ENCODE peak calls at places on chromosomes 5 and 9, in four cellular contexts. Q, B, W and V are unnamed samples.

GRCh38 chr5:172524573-172525021 is 70.3 kb upstream of the SH3PXD2B start:
- DNase-seq in Q (no peak), B (no peak), W (no peak), V (no peak)

GRCh38 chr5:10384483-10384882 is 31.0 kb downstream of the MARCHF6 start:
- DNase-seq in B (no peak), Q (no peak), W (no peak), V (no peak)

GRCh38 chr5:151703227-151703626 is 16.5 kb upstream of the SPARC start:
- DNase-seq in W (peak; percentile 70), Q (no peak), B (no peak), V (no peak)

GRCh38 chr9:79572032-79572890 is 496 bp downstream of the TLE4 start:
- DNase-seq in Q (peak; percentile 6), W (no peak), B (no peak), V (peak; percentile 34)

GRCh38 chr9:71683598-71684235 is 84.6 kb downstream of the CEMIP2 start:
- DNase-seq in B (no peak), Q (no peak), W (no peak), V (no peak)

GRCh38 chr5:111063709-111064322 is 7.7 kb upstream of the TSLP start:
- DNase-seq in W (no peak), B (peak; percentile 31), Q (no peak), V (no peak)

GRCh38 chr5:32173394-32174010 is 617 bp downstream of the GOLPH3 start:
- DNase-seq in Q (peak; percentile 62), W (no peak), B (peak; percentile 33), V (no peak)

GRCh38 chr9:97598461-97599288 is 34.5 kb downstream of the TSTD2 start:
- DNase-seq in W (peak; percentile 61), B (peak; percentile 69), Q (peak; percentile 61), V (peak; percentile 82)

GRCh38 chr9:112789493-112789892 is 38.9 kb downstream of the SNX30 start:
- DNase-seq in W (no peak), B (no peak), Q (no peak), V (no peak)

GRCh38 chr5:165029471-165029870 is 1524.1 kb downstream of the MAT2B start:
- DNase-seq in B (peak; percentile 6), Q (no peak), W (no peak), V (no peak)

GRCh38 chr9:116661037-116661954 is 25.8 kb upstream of the TRIM32 start:
- DNase-seq in B (peak; percentile 57), Q (peak; percentile 58), W (peak; percentile 24), V (peak; percentile 58)

GRCh38 chr9:96654450-96655197 is 493 bp downstream of the PRXL2C start:
- DNase-seq in Q (peak; percentile 66), W (no peak), B (peak; percentile 41), V (peak; percentile 89)

GRCh38 chr5:51377151-51378060 is 5.8 kb upstream of the ISL1 start:
- DNase-seq in B (no peak), Q (no peak), W (no peak), V (no peak)

GRCh38 chr9:135023389-135023788 is 64.1 kb upstream of the OLFM1 start:
- DNase-seq in Q (no peak), B (no peak), W (no peak), V (peak; percentile 7)

DNA sequence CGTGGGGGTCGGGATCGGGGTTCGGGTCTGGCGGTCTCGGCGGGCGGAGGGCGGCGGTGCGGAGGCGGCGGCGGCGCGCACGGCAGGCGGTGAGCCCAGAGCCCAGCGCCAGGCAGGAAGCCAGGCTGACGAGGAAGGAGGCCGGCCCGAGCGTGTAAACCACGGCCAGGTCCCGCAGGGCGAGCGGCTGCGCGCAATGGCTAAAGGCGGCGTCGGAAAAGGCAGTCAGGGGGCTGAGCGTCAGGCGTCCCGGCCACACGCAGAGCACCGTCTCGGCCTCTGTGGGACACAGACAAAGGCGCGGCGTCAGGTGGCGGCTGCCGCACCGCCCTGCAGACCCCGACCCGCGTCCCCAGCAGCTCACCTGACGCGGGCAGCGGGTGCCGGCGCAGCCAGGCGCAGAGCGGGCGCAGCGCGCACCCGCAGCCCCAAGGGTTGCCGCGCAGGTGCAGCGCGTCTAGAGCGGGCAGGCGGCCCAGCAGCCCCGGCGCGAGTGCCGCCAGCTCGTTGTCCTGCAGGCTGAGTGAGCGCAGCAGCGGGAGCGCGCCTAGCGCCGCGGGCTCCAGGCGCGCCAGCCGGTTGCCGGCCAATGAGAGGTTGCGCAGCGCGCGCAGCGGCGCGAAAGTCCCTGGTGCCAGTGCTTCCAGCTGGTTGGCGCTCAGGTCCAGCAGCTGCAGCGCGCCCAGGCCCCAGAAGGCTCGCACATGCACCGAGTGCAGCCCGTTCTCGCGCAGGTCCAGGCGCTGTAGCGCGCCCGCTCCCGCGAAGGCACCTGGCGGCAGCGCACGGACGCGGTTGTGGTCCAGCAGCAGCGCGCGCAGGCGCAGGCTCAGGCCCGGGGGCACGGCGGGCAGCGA is 716 bp downstream of the LRRC26 start:
- DNase-seq in W (no peak), Q (no peak), B (peak; percentile 32), V (peak; percentile 39)
- TF ChIP-seq EZH2 in W (no peak), Q (peak; percentile 43), B (peak; percentile 77), V (peak; percentile 63)

GRCh38 chr9:72721086-72721485 is 199.7 kb downstream of the TMC1 start:
- DNase-seq in W (no peak), Q (no peak), B (no peak), V (no peak)

GRCh38 chr9:72718503-72718902 is 197.1 kb downstream of the TMC1 start:
- DNase-seq in B (no peak), Q (no peak), W (no peak), V (no peak)
- TF ChIP-seq MYC in B (no peak), Q (no peak), W (no peak), V (no peak)

GRCh38 chr5:35228304-35228703 is 2.0 kb downstream of the PRLR start:
- DNase-seq in B (no peak), Q (no peak), W (no peak), V (no peak)

GRCh38 chr5:35230043-35230611 is at the start of gene PRLR:
- DNase-seq in Q (no peak), B (peak; percentile 69), W (no peak), V (no peak)

GRCh38 chr5:35233121-35233520 is 2.8 kb upstream of the PRLR start:
- DNase-seq in B (no peak), Q (no peak), W (no peak), V (no peak)

GRCh38 chr5:35232124-35232523 is 1.8 kb upstream of the PRLR start:
- DNase-seq in Q (no peak), B (no peak), W (no peak), V (no peak)

DNA sequence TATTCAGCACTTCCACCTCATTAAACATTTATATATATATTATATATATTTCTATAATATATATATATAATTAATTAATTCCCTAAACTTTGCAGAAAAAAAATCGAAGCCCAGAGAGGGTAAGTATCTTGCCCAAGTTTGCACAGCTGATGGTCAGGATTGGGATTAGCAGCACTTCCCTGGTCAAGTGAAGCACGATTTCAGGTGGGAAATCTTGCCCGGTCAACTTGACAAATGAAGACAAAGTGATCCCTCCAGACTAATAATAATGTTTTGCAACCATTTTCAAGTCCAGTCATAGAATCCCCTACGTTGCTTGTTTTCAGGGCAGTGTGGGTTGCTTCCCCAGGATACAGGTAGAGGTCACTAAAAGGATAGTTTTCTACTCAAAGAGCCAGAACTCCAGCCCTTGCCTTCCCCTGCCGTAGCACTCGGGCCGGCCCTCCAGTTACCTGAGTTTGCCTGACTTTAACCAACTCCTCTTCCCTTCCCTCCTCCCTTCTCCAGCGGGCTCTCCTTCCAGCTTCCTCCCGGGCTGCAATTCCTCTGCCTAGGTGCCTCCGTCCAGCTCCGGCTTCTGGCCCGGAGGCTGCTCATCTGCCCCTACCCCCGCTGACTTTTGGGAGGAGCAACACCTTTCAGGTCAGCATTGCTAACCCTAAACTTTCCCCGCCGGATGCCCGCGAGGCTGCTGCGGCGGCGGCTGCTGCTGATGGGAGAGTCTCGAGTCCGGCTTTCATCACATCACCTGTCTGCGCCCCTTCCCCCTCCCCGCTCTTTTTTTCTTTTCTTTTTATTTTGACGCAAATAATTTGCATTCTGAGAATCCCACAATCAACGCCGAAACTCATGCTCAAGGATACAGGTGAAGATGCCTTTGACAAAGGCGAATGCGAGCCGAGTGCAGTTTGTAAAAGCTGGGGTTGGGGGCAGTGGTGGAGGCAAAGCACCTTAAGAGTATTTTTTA is 928 bp downstream of the PRLR start:
- DNase-seq in B (peak; percentile 58), Q (no peak), W (no peak), V (no peak)
- TF ChIP-seq EZH2 in B (no peak), Q (no peak), W (no peak), V (peak; percentile 55)

GRCh38 chr5:137890850-137891249 is 1.6 kb downstream of the PKD2L2 start:
- DNase-seq in B (peak; percentile 58), W (no peak), Q (no peak), V (no peak)
- TF ChIP-seq MYC in B (no peak), W (no peak), Q (no peak), V (no peak)

GRCh38 chr5:138999674-139000073 is 124.5 kb upstream of the LRRTM2 start:
- DNase-seq in Q (no peak), B (no peak), W (no peak), V (no peak)

GRCh38 chr5:138996120-138996519 is 121.0 kb upstream of the LRRTM2 start:
- DNase-seq in Q (no peak), W (no peak), B (no peak), V (no peak)

DNA sequence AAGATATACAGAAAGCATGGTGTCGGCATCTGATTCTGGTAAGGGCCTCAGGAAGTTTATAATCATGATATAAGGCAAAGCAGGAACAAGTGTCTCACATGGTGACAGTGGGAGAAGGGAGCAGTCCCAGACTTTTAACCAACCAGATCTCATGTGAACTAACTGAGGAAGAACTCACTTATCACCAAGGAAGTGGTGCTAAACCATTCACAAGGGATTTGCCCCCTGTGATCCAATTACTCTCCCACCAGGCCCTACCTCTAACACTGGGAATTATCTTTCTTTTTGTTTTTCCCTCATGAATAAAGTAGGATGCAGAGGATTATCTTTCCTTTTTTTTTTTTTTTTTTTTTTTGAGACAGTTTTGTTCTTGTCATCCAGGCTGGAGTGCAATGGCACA is 123.4 kb upstream of the LRRTM2 start:
- DNase-seq in B (no peak), Q (no peak), W (no peak), V (no peak)
- TF ChIP-seq EZH2 in B (no peak), Q (no peak), W (no peak), V (no peak)

GRCh38 chr9:88344013-88344412 is 44.2 kb upstream of the SPIN1 start:
- DNase-seq in W (no peak), B (no peak), Q (no peak), V (no peak)

GRCh38 chr9:88342246-88342645 is 46.0 kb upstream of the SPIN1 start:
- DNase-seq in Q (no peak), B (no peak), W (no peak), V (no peak)

GRCh38 chr9:88339322-88339721 is 48.9 kb upstream of the SPIN1 start:
- DNase-seq in W (no peak), B (no peak), Q (no peak), V (no peak)
- TF ChIP-seq MYC in W (no peak), B (no peak), Q (no peak), V (no peak)

GRCh38 chr5:122312670-122312988 is 592 bp downstream of the SNCAIP start:
- DNase-seq in B (no peak), Q (no peak), W (no peak), V (no peak)
- TF ChIP-seq EZH2 in B (no peak), Q (no peak), W (no peak), V (no peak)

DNA sequence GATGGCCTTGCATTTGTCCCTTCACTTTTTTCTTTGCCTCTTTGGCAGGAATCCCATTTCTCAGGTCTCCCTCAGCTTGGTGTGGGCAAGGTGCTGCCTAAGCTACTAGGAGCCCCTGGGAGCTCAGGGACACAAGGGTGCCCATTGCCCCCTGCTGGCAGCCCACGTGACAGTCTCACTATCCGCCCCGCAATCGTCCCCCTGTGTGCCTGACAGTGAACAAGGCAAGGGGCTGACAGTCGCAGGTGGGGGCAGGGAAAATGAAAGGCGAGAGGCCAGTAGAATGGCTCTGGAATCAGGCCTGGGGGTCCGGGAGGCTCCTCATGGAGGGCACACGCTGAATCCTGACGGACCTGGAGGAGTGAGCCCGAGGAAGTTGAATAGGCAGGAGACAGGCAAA is 2.0 kb upstream of the PCDH12 start:
- DNase-seq in W (no peak), Q (peak; percentile 38), B (peak; percentile 17), V (no peak)
- TF ChIP-seq MYC in W (no peak), Q (no peak), B (no peak), V (no peak)

GRCh38 chr9:38079410-38080105 is 10.5 kb upstream of the SHB start:
- DNase-seq in B (no peak), Q (no peak), W (no peak), V (peak; percentile 82)
- TF ChIP-seq EZH2 in B (no peak), Q (no peak), W (no peak), V (no peak)